ENCODE peak calls at places on chromosomes 1 and 21, in ten cellular contexts. Q is MM.1S, J is anterior cingulate cortex, K is fibroblast of lung, G is left ventricle myocardium inferior, H is AG04449, P is WERI-Rb-1, M is heart right ventricle, X is cardiac fibroblast, I is HTR-8/SVneo. C is an unnamed sample.

GRCh38 chr21:45050786-45051489 is 23.4 kb upstream of the ADARB1 start:
- DNase-seq in K (peak), I (peak), J (no peak), X (peak), H (peak), P (no peak), G (no peak), M (no peak), Q (no peak), C (peak)

GRCh38 chr21:41805038-41805437 is 38.2 kb upstream of the RIPK4 start:
- DNase-seq in M (no peak), Q (no peak), K (no peak), H (no peak), X (no peak), P (no peak), G (no peak), I (no peak), J (no peak), C (no peak)

GRCh38 chr1:154324669-154325582 is at the start of gene ATP8B2:
- DNase-seq in I (peak), H (no peak), G (peak), K (peak), M (peak), Q (peak), P (peak), J (peak), X (peak), C (peak)

GRCh38 chr1:245698860-245699259 is 544.1 kb downstream of the KIF26B start:
- DNase-seq in K (no peak), X (no peak), I (no peak), H (no peak), G (no peak), Q (no peak), P (no peak), M (no peak), J (no peak), C (no peak)

GRCh38 chr21:32256226-32256625 is 22.6 kb downstream of the MIS18A start:
- DNase-seq in Q (no peak), X (no peak), I (no peak), P (no peak), K (no peak), G (no peak), M (no peak), J (no peak), H (no peak), C (no peak)

GRCh38 chr1:66182551-66183178 is 351.3 kb upstream of the SGIP1 start:
- DNase-seq in G (no peak), Q (no peak), X (peak), P (no peak), J (no peak), H (peak), I (peak), K (peak), M (no peak), C (peak)

GRCh38 chr1:172697463-172698100 is 38.7 kb downstream of the FASLG start:
- DNase-seq in X (no peak), Q (no peak), G (no peak), M (no peak), J (no peak), H (no peak), I (no peak), P (no peak), K (no peak), C (no peak)

GRCh38 chr1:186564558-186564957 is 103.6 kb upstream of the PDC start:
- DNase-seq in G (no peak), M (no peak), I (no peak), P (no peak), Q (no peak), J (no peak), H (no peak), K (no peak), X (peak), C (no peak)

GRCh38 chr1:105027838-105028471 is 1278.3 kb downstream of the AMY1C start:
- DNase-seq in P (no peak), K (no peak), M (no peak), G (no peak), Q (no peak), X (no peak), I (no peak), J (no peak), H (no peak), C (no peak)

GRCh38 chr1:228998179-228998578 is 262.9 kb downstream of the RHOU start:
- DNase-seq in J (no peak), X (no peak), H (no peak), P (no peak), G (no peak), K (no peak), I (no peak), M (no peak), Q (no peak), C (no peak)

GRCh38 chr1:125065821-125066180 is 3881.0 kb downstream of the SRGAP2C start:
- DNase-seq in J (no peak), I (no peak), Q (no peak), K (no peak), X (no peak), M (no peak), H (no peak), G (no peak), P (no peak), C (no peak)

GRCh38 chr1:39076127-39076798 is 50.1 kb downstream of the NDUFS5 start:
- DNase-seq in Q (no peak), P (no peak), G (peak), M (peak), I (no peak), H (no peak), J (no peak), X (peak), K (peak), C (peak)

GRCh38 chr1:68142461-68142860 is 89.9 kb downstream of the WLS start:
- DNase-seq in H (no peak), I (no peak), K (peak), X (no peak), G (no peak), M (no peak), J (no peak), Q (no peak), P (no peak), C (no peak)

GRCh38 chr1:199083680-199084079 is 444.8 kb downstream of the PTPRC start:
- DNase-seq in G (no peak), P (no peak), I (no peak), K (peak), H (peak), X (peak), J (no peak), M (no peak), Q (no peak), C (peak)

GRCh38 chr1:14929547-14930223 is 223.9 kb upstream of the TMEM51 start:
- DNase-seq in Q (no peak), H (no peak), K (peak), M (no peak), G (no peak), I (no peak), P (no peak), J (no peak), X (peak), C (peak)

GRCh38 chr1:5798151-5798730 is 194.0 kb downstream of the NPHP4 start:
- DNase-seq in X (no peak), P (no peak), M (no peak), H (no peak), G (no peak), Q (no peak), J (no peak), K (no peak), I (no peak), C (no peak)

GRCh38 chr1:210231846-210232523 is 611 bp upstream of the SERTAD4 start:
- DNase-seq in P (peak), J (no peak), I (no peak), K (peak), G (peak), M (peak), H (no peak), X (peak), Q (no peak), C (no peak)

GRCh38 chr1:198157241-198157846 is 546 bp downstream of the NEK7 start:
- DNase-seq in M (peak), G (peak), H (peak), Q (peak), P (peak), K (peak), I (peak), X (peak), J (peak), C (peak)

C was measured in LHCN-M2.